ENCODE peak calls at places on chromosomes 11 and 22, in five cellular contexts. N, U, F, G and P are unnamed samples.
A peak's percentile ranks its signal among the peaks of the same experiment; 100 is the strongest.

GRCh38 chr22:37733625-37734401 is 37.0 kb downstream of the TRIOBP start:
- DNase-seq in N (no peak), U (no peak), F (no peak), G (no peak), P (no peak)

GRCh38 chr11:62433553-62434301 is 14.9 kb downstream of the SCGB1A1 start:
- DNase-seq in N (no peak), U (no peak), F (no peak), G (no peak), P (no peak)

GRCh38 chr11:63683133-63683991 is 2.1 kb downstream of the RTN3 start:
- DNase-seq in N (no peak), U (no peak), F (no peak), G (peak; percentile 74), P (no peak)

GRCh38 chr22:42066937-42067336 is 3.7 kb downstream of the NAGA start:
- DNase-seq in N (no peak), U (no peak), F (no peak), G (no peak), P (no peak)

GRCh38 chr11:72239849-72240460 is 4.0 kb downstream of the PHOX2A start:
- DNase-seq in N (no peak), U (no peak), F (no peak), G (no peak), P (no peak)

GRCh38 chr22:36010090-36010489 is 18.5 kb downstream of the RBFOX2 start:
- DNase-seq in N (no peak), U (no peak), F (no peak), G (no peak), P (no peak)

GRCh38 chr11:83918471-83918870 is 632.3 kb upstream of the CCDC90B start:
- DNase-seq in N (no peak), U (no peak), F (no peak), G (no peak), P (no peak)

GRCh38 chr11:118659956-118660645 is 19.3 kb downstream of the TREH start:
- DNase-seq in N (no peak), U (no peak), F (no peak), G (no peak), P (no peak)

GRCh38 chr11:57357310-57357709 is 19.2 kb downstream of the P2RX3 start:
- DNase-seq in N (no peak), U (no peak), F (no peak), G (no peak), P (no peak)

GRCh38 chr11:69699213-69699612 is 4.6 kb downstream of the FGF19 start:
- DNase-seq in N (no peak), U (no peak), F (no peak), G (no peak), P (no peak)